ENCODE peak calls at places on chromosomes 3 and 15, in eight cellular contexts. L, H, C, O, J, M, W and G are unnamed samples.

GRCh38 chr15:95626501-95627361 is 703.8 kb upstream of the NR2F2 start:
- DNase-seq in M (no peak), W (no peak), H (no peak), C (peak; percentile 92), J (no peak), L (peak; percentile 33), O (no peak), G (no peak)

GRCh38 chr3:175729466-175729865 is 870.3 kb downstream of the NAALADL2 start:
- DNase-seq in L (no peak), W (no peak), C (no peak), H (no peak), J (no peak), M (no peak), O (no peak), G (peak; percentile 59)

GRCh38 chr15:63218114-63218808 is 28.9 kb downstream of the RAB8B start:
- DNase-seq in M (peak; percentile 38), W (no peak), C (no peak), J (no peak), L (no peak), O (no peak), H (peak; percentile 86), G (peak; percentile 24)

GRCh38 chr3:184345678-184346144 is 8.3 kb downstream of the FAM131A start:
- DNase-seq in O (peak; percentile 44), W (peak; percentile 73), M (peak; percentile 89), J (peak; percentile 80), L (peak; percentile 94), H (peak; percentile 90), C (peak; percentile 88), G (peak; percentile 86)

GRCh38 chr15:25176616-25176923 is 221.8 kb downstream of the SNRPN start:
- DNase-seq in M (no peak), O (no peak), H (no peak), C (no peak), L (no peak), W (peak; percentile 3), J (no peak), G (no peak)

GRCh38 chr3:171199473-171199829 is 172.9 kb upstream of the SLC2A2 start:
- DNase-seq in C (no peak), L (no peak), W (no peak), O (no peak), J (no peak), H (no peak), M (no peak), G (no peak)

GRCh38 chr3:191005790-191006189 is 143.3 kb upstream of the GMNC start:
- DNase-seq in W (no peak), J (no peak), C (peak; percentile 62), M (no peak), O (no peak), H (no peak), L (peak; percentile 71), G (no peak)

GRCh38 chr15:85118581-85118980 is 136.9 kb downstream of the PDE8A start:
- DNase-seq in J (no peak), O (no peak), C (no peak), H (no peak), M (no peak), W (no peak), L (no peak), G (no peak)

GRCh38 chr15:55846108-55846707 is 103.3 kb upstream of the PRTG start:
- DNase-seq in C (peak; percentile 76), H (peak; percentile 63), M (peak; percentile 80), W (peak; percentile 65), L (peak; percentile 89), O (peak; percentile 71), J (peak; percentile 57), G (peak; percentile 84)

GRCh38 chr3:191148131-191148530 is 50.9 kb upstream of the OSTN start:
- DNase-seq in H (no peak), W (no peak), J (no peak), M (no peak), L (no peak), O (no peak), C (no peak), G (no peak)

GRCh38 chr3:157175678-157176077 is 15.7 kb upstream of the CCNL1 start:
- DNase-seq in J (no peak), W (peak; percentile 55), O (no peak), L (peak; percentile 43), C (peak; percentile 50), H (peak; percentile 58), M (peak; percentile 72), G (no peak)

GRCh38 chr15:36449084-36449661 is 130.3 kb upstream of the CDIN1 start:
- DNase-seq in L (peak; percentile 54), J (peak; percentile 83), H (peak; percentile 37), M (peak; percentile 19), O (no peak), C (peak; percentile 83), W (no peak), G (no peak)

GRCh38 chr15:74789171-74789627 is 7.3 kb downstream of the CSK start:
- DNase-seq in W (no peak), O (peak; percentile 72), M (peak; percentile 47), C (no peak), H (no peak), J (no peak), L (no peak), G (peak; percentile 41)

GRCh38 chr3:25820816-25821486 is 31.1 kb downstream of the OXSM start:
- DNase-seq in L (no peak), H (no peak), W (no peak), M (no peak), J (no peak), O (no peak), C (no peak), G (no peak)

GRCh38 chr3:32850636-32851035 is 32.8 kb downstream of the TRIM71 start:
- DNase-seq in M (no peak), W (no peak), L (no peak), H (no peak), O (no peak), J (no peak), C (no peak), G (no peak)
- H2AFZ ChIP-seq in M (no peak overlapping the region), W (no peak overlapping the region), L (no peak overlapping the region), H (no peak overlapping the region), O (no peak overlapping the region), J (no peak overlapping the region), C (no peak overlapping the region), G (no peak overlapping the region)

GRCh38 chr15:64695571-64695992 is 79.8 kb downstream of the RBPMS2 start:
- DNase-seq in C (no peak), L (no peak), M (no peak), J (no peak), W (peak; percentile 39), O (peak; percentile 47), H (no peak), G (no peak)
- H3K4me2 ChIP-seq in C (peak overlapping the region; percentile 29), L (no peak overlapping the region), M (no peak overlapping the region), J (no peak overlapping the region), W (no peak overlapping the region), O (peak overlapping the region; percentile 31), H (no peak overlapping the region), G (no peak overlapping the region)

GRCh38 chr3:117485841-117486240 is 776.3 kb downstream of the TUSC7 start:
- DNase-seq in W (no peak), M (no peak), L (no peak), H (no peak), C (no peak), J (no peak), O (no peak), G (no peak)

GRCh38 chr3:117483839-117484238 is 774.3 kb downstream of the TUSC7 start:
- DNase-seq in W (no peak), M (no peak), L (no peak), C (no peak), J (no peak), H (no peak), O (no peak), G (no peak)

GRCh38 chr3:117489663-117490079 is 780.1 kb downstream of the TUSC7 start:
- DNase-seq in M (no peak), O (no peak), L (no peak), J (no peak), W (no peak), C (no peak), H (no peak), G (no peak)

GRCh38 chr3:117488983-117489382 is 779.4 kb downstream of the TUSC7 start:
- DNase-seq in J (no peak), L (peak; percentile 51), C (no peak), H (no peak), W (no peak), O (no peak), M (no peak), G (no peak)

GRCh38 chr3:117486709-117487394 is 777.3 kb downstream of the TUSC7 start:
- DNase-seq in O (no peak), L (no peak), W (peak; percentile 6), J (no peak), M (no peak), C (peak; percentile 35), H (no peak), G (no peak)
- TF ChIP-seq EZH2phosphoT487 in O (no peak), L (no peak), W (no peak), J (no peak), M (no peak), C (no peak), H (no peak), G (no peak)

DNA sequence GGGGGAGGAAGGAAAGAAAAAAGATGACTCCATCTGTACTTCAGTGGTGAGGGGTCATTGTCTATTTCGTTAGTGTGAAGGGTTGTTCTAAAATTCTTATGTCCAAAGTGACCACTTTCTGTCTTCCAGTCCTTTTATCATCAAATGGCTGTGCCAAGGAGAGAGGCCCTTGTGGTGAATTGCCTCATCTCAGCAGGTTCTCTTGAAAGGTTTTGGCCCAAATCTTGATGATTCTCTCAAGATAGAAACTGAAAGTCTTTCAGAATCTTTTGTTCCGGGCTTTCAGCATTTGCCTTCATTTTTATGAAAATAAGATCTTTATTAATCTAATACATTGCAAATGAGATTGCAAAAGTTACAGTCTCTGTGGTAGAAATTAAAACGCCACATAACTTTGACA is 575.8 kb downstream of the RSL24D1 start:
- DNase-seq in J (no peak), L (no peak), C (no peak), H (no peak), W (no peak), M (no peak), O (no peak), G (no peak)
- H2AFZ ChIP-seq in J (no peak overlapping the region), L (no peak overlapping the region), C (no peak overlapping the region), H (no peak overlapping the region), W (no peak overlapping the region), M (no peak overlapping the region), O (no peak overlapping the region), G (no peak overlapping the region)

DNA sequence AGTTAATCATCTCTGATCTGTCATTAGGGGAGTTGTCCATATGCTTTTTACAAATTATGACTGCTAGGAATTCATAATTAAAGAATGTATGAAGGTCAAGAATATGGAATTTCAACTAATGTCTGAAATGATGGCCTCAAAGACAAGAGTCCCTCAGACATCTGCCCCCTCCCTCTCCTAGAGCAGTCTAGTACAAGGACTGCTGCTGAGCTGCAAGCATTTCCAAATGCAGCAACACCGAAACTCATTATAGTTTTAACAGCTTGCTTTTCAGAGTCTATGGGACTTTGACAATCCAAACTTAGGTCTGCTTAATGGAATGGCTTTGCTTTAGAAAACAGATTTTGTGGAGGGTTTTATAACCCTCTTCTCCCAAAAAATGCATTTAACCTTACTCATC is 115.4 kb downstream of the WDR76 start:
- DNase-seq in C (no peak), J (no peak), H (no peak), M (no peak), W (no peak), O (no peak), L (no peak), G (no peak)
- H3K4me2 ChIP-seq in C (no peak overlapping the region), J (no peak overlapping the region), H (no peak overlapping the region), M (no peak overlapping the region), W (no peak overlapping the region), O (peak overlapping the region; percentile 8), L (no peak overlapping the region), G (no peak overlapping the region)